ENCODE peak calls at places on chromosomes 6 and 20, in four cellular contexts. One of them, this sample, is unnamed.

GRCh38 chr20:10672579-10673127 is 1.1 kb downstream of the JAG1 start:
- DNase-seq in H1: no peak
- DNase-seq in K562: no peak
- DNase-seq in HepG2: peak
- DNase-seq in this sample: peak

GRCh38 chr6:110875548-110876169 is 1.1 kb downstream of the AMD1 start:
- DNase-seq in HepG2: no peak
- DNase-seq in K562: peak
- DNase-seq in H1: no peak
- DNase-seq in this sample: no peak

GRCh38 chr6:138105880-138106664 is 1.1 kb downstream of the PERP start:
- DNase-seq in H1: no peak
- DNase-seq in K562: no peak
- DNase-seq in HepG2: peak
- DNase-seq in this sample: no peak

GRCh38 chr6:135181333-135182119 is 418 bp downstream of the MYB start:
- DNase-seq in HepG2: no peak
- DNase-seq in K562: no peak
- DNase-seq in H1: no peak
- DNase-seq in this sample: no peak

GRCh38 chr6:104940881-104941693 is 15.8 kb upstream of the LIN28B start:
- DNase-seq in HepG2: peak
- DNase-seq in K562: peak
- DNase-seq in H1: no peak
- DNase-seq in this sample: no peak

GRCh38 chr6:151443911-151444621 is 7.9 kb downstream of the RMND1 start:
- DNase-seq in K562: no peak
- DNase-seq in HepG2: no peak
- DNase-seq in H1: no peak
- DNase-seq in this sample: no peak

GRCh38 chr6:1901556-1901955 is 291.8 kb downstream of the FOXC1 start:
- DNase-seq in HepG2: peak
- DNase-seq in H1: no peak
- DNase-seq in K562: no peak
- DNase-seq in this sample: no peak

GRCh38 chr6:24242924-24243323 is 114.9 kb downstream of the DCDC2 start:
- DNase-seq in K562: no peak
- DNase-seq in H1: no peak
- DNase-seq in HepG2: no peak
- DNase-seq in this sample: no peak

GRCh38 chr20:20489054-20489453 is 121.2 kb downstream of the INSM1 start:
- DNase-seq in HepG2: no peak
- DNase-seq in H1: no peak
- DNase-seq in K562: no peak
- DNase-seq in this sample: no peak

GRCh38 chr6:149246691-149247384 is 70.7 kb upstream of the TAB2 start:
- DNase-seq in HepG2: no peak
- DNase-seq in H1: no peak
- DNase-seq in K562: no peak
- DNase-seq in this sample: peak

GRCh38 chr6:124854338-124854922 is 107.8 kb upstream of the RNF217 start:
- DNase-seq in K562: no peak
- DNase-seq in H1: no peak
- DNase-seq in HepG2: no peak
- DNase-seq in this sample: no peak

GRCh38 chr20:1741309-1742048 is 83.9 kb upstream of the SIRPG start:
- DNase-seq in K562: no peak
- DNase-seq in H1: no peak
- DNase-seq in HepG2: no peak
- DNase-seq in this sample: no peak

GRCh38 chr20:61737346-61737745 is 328.3 kb downstream of the TAF4 start:
- DNase-seq in HepG2: no peak
- DNase-seq in H1: no peak
- DNase-seq in K562: no peak
- DNase-seq in this sample: no peak

GRCh38 chr20:61434361-61434781 is 182.3 kb downstream of the CDH4 start:
- DNase-seq in K562: no peak
- DNase-seq in HepG2: no peak
- DNase-seq in H1: no peak
- DNase-seq in this sample: no peak

GRCh38 chr6:47762502-47762901 is 19.3 kb upstream of the OPN5 start:
- DNase-seq in K562: no peak
- DNase-seq in HepG2: no peak
- DNase-seq in H1: no peak
- DNase-seq in this sample: no peak

GRCh38 chr6:158284340-158285210 is 27.7 kb upstream of the TULP4 start:
- DNase-seq in HepG2: no peak
- DNase-seq in H1: no peak
- DNase-seq in K562: no peak
- DNase-seq in this sample: no peak

GRCh38 chr20:59181936-59182335 is 18.3 kb downstream of the ZNF831 start:
- DNase-seq in H1: no peak
- DNase-seq in HepG2: no peak
- DNase-seq in K562: no peak
- DNase-seq in this sample: no peak

GRCh38 chr6:149905371-149905910 is 7.5 kb upstream of the RAET1E start:
- DNase-seq in H1: no peak
- DNase-seq in HepG2: no peak
- DNase-seq in K562: no peak
- DNase-seq in this sample: no peak

GRCh38 chr6:163903528-163903927 is 489.0 kb downstream of the QKI start:
- DNase-seq in K562: no peak
- DNase-seq in H1: no peak
- DNase-seq in HepG2: no peak
- DNase-seq in this sample: no peak

GRCh38 chr6:27505209-27506027 is 32.5 kb upstream of the ZNF184 start:
- DNase-seq in H1: peak
- DNase-seq in K562: peak
- DNase-seq in HepG2: peak
- DNase-seq in this sample: no peak

GRCh38 chr6:14743465-14744211 is 502.2 kb upstream of the JARID2 start:
- DNase-seq in H1: no peak
- DNase-seq in K562: peak
- DNase-seq in HepG2: peak
- DNase-seq in this sample: no peak
- TF ChIP-seq POLR2A in H1: no peak
- TF ChIP-seq POLR2A in K562: no peak
- TF ChIP-seq POLR2A in HepG2: no peak
- TF ChIP-seq POLR2A in this sample: no peak

GRCh38 chr6:156651438-156651837 is 125.7 kb upstream of the ARID1B start:
- DNase-seq in K562: no peak
- DNase-seq in HepG2: no peak
- DNase-seq in H1: no peak
- DNase-seq in this sample: no peak
- TF ChIP-seq TAF1 in K562: no peak
- TF ChIP-seq TAF1 in HepG2: no peak
- TF ChIP-seq TAF1 in H1: no peak
- TF ChIP-seq TAF1 in this sample: no peak

DNA sequence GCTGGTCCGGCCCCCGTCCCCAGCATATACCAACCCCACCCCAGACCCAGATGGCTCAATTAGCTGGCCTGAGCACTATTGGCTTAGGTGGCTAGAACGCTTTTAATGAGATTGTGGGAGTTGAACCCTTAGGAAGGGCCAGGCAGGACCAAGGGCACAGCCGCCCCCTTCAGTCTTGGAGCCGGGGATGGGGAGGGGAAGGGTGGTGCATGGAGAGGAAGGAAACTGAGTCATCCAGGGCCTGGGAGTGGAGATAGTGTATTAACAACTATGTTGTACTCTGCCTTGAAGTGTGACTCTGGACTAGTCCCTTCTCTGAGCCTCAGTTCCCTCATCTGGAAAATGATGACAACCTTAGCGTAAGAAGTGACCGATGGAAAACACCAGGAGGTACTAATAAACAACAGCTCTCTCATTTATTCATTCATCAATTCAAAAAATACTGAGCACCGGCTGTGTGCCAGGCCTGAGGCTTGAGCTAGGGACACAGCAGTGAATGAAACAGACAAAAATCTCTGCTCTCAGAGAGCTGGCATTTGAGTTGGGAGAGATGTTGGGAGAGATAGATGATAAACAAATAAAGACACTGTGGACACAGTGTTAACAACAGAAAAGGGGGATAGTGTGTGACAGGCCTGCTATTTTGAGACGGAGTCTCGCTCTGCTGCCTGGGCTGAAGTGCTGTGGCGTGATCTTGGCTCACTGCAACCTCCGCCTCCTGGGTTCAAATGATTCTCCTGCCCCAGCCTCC is 11.5 kb downstream of the PEDS1 start:
- DNase-seq in K562: no peak
- DNase-seq in HepG2: no peak
- DNase-seq in H1: no peak
- DNase-seq in this sample: no peak
- TF ChIP-seq POLR2AphosphoS5 in K562: no peak
- TF ChIP-seq POLR2AphosphoS5 in HepG2: no peak
- TF ChIP-seq POLR2AphosphoS5 in H1: no peak
- TF ChIP-seq POLR2AphosphoS5 in this sample: no peak

GRCh38 chr6:20319520-20320357 is 81.9 kb upstream of the E2F3 start:
- DNase-seq in HepG2: no peak
- DNase-seq in K562: no peak
- DNase-seq in H1: no peak
- DNase-seq in this sample: peak
- TF ChIP-seq POLR2A in HepG2: no peak
- TF ChIP-seq POLR2A in K562: no peak
- TF ChIP-seq POLR2A in H1: no peak
- TF ChIP-seq POLR2A in this sample: peak

GRCh38 chr20:57408131-57408530 is 16.9 kb downstream of the RBM38 start:
- DNase-seq in HepG2: no peak
- DNase-seq in H1: no peak
- DNase-seq in K562: no peak
- DNase-seq in this sample: no peak
- TF ChIP-seq TAF1 in HepG2: no peak
- TF ChIP-seq TAF1 in H1: no peak
- TF ChIP-seq TAF1 in K562: no peak
- TF ChIP-seq TAF1 in this sample: no peak

GRCh38 chr20:52630138-52630537 is 342.0 kb upstream of the TSHZ2 start:
- DNase-seq in K562: no peak
- DNase-seq in H1: no peak
- DNase-seq in HepG2: no peak
- DNase-seq in this sample: no peak

GRCh38 chr20:52637201-52637600 is 335.0 kb upstream of the TSHZ2 start:
- DNase-seq in K562: no peak
- DNase-seq in H1: no peak
- DNase-seq in HepG2: no peak
- DNase-seq in this sample: no peak

GRCh38 chr20:52631469-52631868 is 340.7 kb upstream of the TSHZ2 start:
- DNase-seq in H1: no peak
- DNase-seq in K562: no peak
- DNase-seq in HepG2: no peak
- DNase-seq in this sample: no peak
- TF ChIP-seq POLR2AphosphoS5 in H1: no peak
- TF ChIP-seq POLR2AphosphoS5 in K562: no peak
- TF ChIP-seq POLR2AphosphoS5 in HepG2: no peak
- TF ChIP-seq POLR2AphosphoS5 in this sample: no peak

DNA sequence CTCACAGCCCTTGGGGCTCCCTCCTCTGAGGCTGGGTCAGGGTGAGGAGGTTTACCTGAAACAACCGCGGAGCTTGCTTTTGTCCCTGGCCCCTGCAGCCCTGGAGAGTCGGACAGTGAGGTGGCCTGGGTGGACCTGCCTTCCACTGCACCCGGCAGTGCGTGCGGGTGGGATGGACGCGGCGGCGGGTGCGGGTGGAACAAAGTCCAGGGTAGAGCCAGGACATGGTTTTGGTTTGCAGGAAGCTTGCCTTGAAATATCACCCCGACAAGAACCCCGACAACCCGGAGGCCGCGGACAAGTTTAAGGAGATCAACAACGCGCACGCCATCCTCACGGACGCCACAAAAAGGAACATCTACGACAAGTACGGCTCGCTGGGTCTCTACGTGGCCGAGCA is 27.1 kb downstream of the UCKL1 start:
- DNase-seq in K562: no peak
- DNase-seq in H1: no peak
- DNase-seq in HepG2: no peak
- DNase-seq in this sample: no peak
- TF ChIP-seq POLR2A in K562: no peak
- TF ChIP-seq POLR2A in H1: no peak
- TF ChIP-seq POLR2A in HepG2: no peak
- TF ChIP-seq POLR2A in this sample: no peak

DNA sequence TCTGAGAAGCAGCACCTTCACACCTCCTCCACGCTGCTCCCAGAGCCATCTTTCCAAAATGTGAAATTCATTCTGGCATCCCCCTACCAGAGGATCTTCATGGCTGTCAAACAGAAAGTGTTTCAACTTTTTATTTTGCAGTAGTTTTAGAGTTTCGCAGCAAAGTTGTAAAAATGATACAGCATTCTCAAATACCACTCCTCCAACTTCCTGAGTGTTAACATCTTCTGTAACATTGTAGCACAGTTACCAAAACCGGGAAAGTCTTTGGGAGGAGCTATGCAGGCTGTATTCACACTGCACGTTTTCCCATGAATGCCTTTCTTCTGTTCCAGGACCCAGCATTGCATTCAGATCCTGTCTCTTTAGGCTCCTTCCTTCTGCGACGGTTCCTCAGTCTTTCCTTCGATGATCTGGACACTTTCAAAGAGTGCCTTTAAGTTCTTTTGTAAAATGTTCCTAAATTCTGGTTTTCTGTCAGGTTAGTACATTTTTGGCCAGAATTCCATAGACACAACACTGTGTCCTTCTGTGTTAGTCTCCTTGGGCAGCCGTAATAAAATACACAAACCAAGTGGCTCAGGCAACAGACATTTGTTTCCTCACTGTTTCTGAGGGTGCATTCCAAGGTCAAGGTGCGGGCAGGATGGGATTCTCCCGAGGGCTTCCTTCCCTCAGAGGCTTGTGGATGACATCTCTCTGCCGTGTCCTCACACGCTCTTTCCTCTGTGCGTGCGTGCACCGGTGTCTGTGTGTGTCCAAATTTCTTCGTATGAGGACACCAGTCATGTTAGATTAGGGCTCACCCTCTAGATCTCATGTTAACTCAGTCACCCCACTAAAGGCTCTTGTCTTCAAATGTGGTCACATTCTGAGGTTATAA is 30.3 kb downstream of the CDYL start:
- DNase-seq in K562: no peak
- DNase-seq in H1: no peak
- DNase-seq in HepG2: no peak
- DNase-seq in this sample: no peak
- TF ChIP-seq TAF1 in K562: no peak
- TF ChIP-seq TAF1 in H1: no peak
- TF ChIP-seq TAF1 in HepG2: no peak
- TF ChIP-seq TAF1 in this sample: no peak

GRCh38 chr6:37176268-37177082 is 6.5 kb downstream of the PIM1 start:
- DNase-seq in K562: no peak
- DNase-seq in HepG2: no peak
- DNase-seq in H1: no peak
- DNase-seq in this sample: no peak
- TF ChIP-seq POLR2AphosphoS5 in K562: no peak
- TF ChIP-seq POLR2AphosphoS5 in HepG2: no peak
- TF ChIP-seq POLR2AphosphoS5 in H1: no peak
- TF ChIP-seq POLR2AphosphoS5 in this sample: no peak

DNA sequence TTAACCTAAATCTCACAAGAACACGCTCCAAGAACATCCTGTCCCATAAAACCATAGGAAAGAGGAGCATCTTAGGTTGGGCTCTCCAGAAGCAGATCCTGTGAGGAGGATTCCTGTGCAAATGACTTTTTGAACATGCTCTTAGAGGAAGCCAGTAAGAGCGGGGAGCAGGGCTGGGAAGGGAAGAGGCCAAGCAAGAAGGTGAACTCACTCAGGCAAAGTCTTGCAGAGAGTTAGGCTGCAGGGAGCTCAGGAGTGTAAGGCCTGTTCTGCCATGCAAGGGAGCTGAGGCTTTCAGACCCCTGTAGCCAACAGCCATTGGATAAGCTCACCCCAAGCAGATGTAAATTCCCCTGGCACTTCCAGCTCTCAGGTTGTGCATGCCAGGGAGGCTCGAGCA is 63.6 kb upstream of the LY86 start:
- DNase-seq in K562: no peak
- DNase-seq in HepG2: no peak
- DNase-seq in H1: no peak
- DNase-seq in this sample: no peak
- TF ChIP-seq POLR2A in K562: no peak
- TF ChIP-seq POLR2A in HepG2: no peak
- TF ChIP-seq POLR2A in H1: no peak
- TF ChIP-seq POLR2A in this sample: no peak